ENCODE peak calls at places on chromosome 1, in nine cellular contexts. S is activated T-cell treated with anti-CD3 and anti-CD28 coated beads for 1 hour; A is activated CD4-positive, alpha-beta T cell treated with anti-CD3 and anti-CD28 coated beads for 24 hours; H is CD4-positive, alpha-beta memory T cell; K is CD4-positive, alpha-beta T cell; P is GDM1; N is iPS-NIHi11; T is brain microvascular endothelial cell; D is epithelial cell of esophagus. X is an unnamed sample.

GRCh38 chr1:218664385-218665170 is 319.4 kb downstream of the TGFB2 start:
- DNase-seq in S (no peak), A (no peak), H (no peak), K (no peak), P (no peak), N (no peak), T (no peak), D (peak; percentile 65), X (no peak)

GRCh38 chr1:151196292-151196800 is 2.0 kb upstream of the PIP5K1A start:
- DNase-seq in S (peak; percentile 25), A (no peak), H (peak; percentile 74), K (peak; percentile 39), P (peak; percentile 36), N (peak; percentile 37), T (peak; percentile 83), D (peak; percentile 88), X (peak; percentile 50)

GRCh38 chr1:41918450-41919043 is at the start of gene HIVEP3:
- DNase-seq in S (no peak), A (no peak), H (no peak), K (no peak), P (no peak), N (peak; percentile 52), T (no peak), D (no peak), X (no peak)

GRCh38 chr1:36142121-36142520 is 7.2 kb downstream of the TRAPPC3 start:
- DNase-seq in S (no peak), A (no peak), H (no peak), K (no peak), P (no peak), N (peak; percentile 2), T (no peak), D (no peak), X (no peak)

GRCh38 chr1:54577612-54578011 is 29.6 kb downstream of the ACOT11 start:
- DNase-seq in S (no peak), A (no peak), H (no peak), K (no peak), P (no peak), N (no peak), T (peak; percentile 26), D (no peak), X (no peak)

GRCh38 chr1:235253219-235253640 is 74.7 kb downstream of the ARID4B start:
- DNase-seq in S (peak; percentile 34), A (peak; percentile 28), H (peak; percentile 58), K (peak; percentile 50), P (peak; percentile 64), N (peak; percentile 53), T (peak; percentile 67), D (peak; percentile 83), X (peak; percentile 71)

GRCh38 chr1:209756608-209757445 is 974 bp downstream of the TRAF3IP3 start:
- DNase-seq in S (no peak), A (no peak), H (peak; percentile 64), K (peak; percentile 22), P (peak; percentile 57), N (no peak), T (no peak), D (no peak), X (no peak)

GRCh38 chr1:57137980-57138379 is 172.2 kb upstream of the C8B start:
- DNase-seq in S (no peak), A (no peak), H (no peak), K (no peak), P (no peak), N (no peak), T (no peak), D (no peak), X (no peak)

GRCh38 chr1:94416901-94417701 is 1.1 kb upstream of the ABCD3 start:
- DNase-seq in S (no peak), A (no peak), H (no peak), K (no peak), P (no peak), N (no peak), T (peak; percentile 68), D (peak; percentile 48), X (no peak)

GRCh38 chr1:43366601-43367025 is 1.2 kb downstream of the ELOVL1 start:
- DNase-seq in S (no peak), A (no peak), H (no peak), K (no peak), P (no peak), N (peak; percentile 26), T (no peak), D (peak; percentile 51), X (no peak)